ENCODE peak calls at places on chromosomes 6 and 20, in five cellular contexts. T is stimulated activated naive CD8-positive, alpha-beta T cell treated with anti-CD3 and anti-CD28 coated beads, Interleukin-15, Interleukin-2, amounts not matched to agents 100 U/mL and 50 U/mL, for 24 hours; I is sciatic nerve; A is activated naive CD4-positive, alpha-beta T cell treated with anti-CD3 and anti-CD28 coated beads, Interleukin-2, amount 50 U/mL, for 72 hours; F is T-cell. R is an unnamed sample.

GRCh38 chr20:63752411-63753101 is 13.0 kb downstream of the SLC2A4RG start:
- ATAC-seq in T (no peak), I (no peak), A (no peak), F (no peak), R (peak)

GRCh38 chr6:42572523-42572922 is 8.7 kb downstream of the UBR2 start:
- ATAC-seq in T (no peak), I (no peak), A (no peak), F (peak), R (peak)

GRCh38 chr20:60403105-60403741 is 445.0 kb downstream of the CDH26 start:
- ATAC-seq in T (no peak), I (no peak), A (no peak), F (no peak), R (no peak)

GRCh38 chr6:144898052-144898689 is 613.0 kb downstream of the UTRN start:
- ATAC-seq in T (peak), I (no peak), A (peak), F (no peak), R (no peak)

GRCh38 chr6:155791186-155791585 is 335.5 kb upstream of the NOX3 start:
- ATAC-seq in T (no peak), I (no peak), A (no peak), F (no peak), R (no peak)

GRCh38 chr6:4153514-4153985 is 18.2 kb upstream of the ECI2 start:
- ATAC-seq in T (no peak), I (no peak), A (peak), F (no peak), R (no peak)

GRCh38 chr20:2402271-2402980 is 21.7 kb downstream of the TGM6 start:
- ATAC-seq in T (no peak), I (no peak), A (no peak), F (no peak), R (no peak)

GRCh38 chr6:22126910-22127309 is 169.9 kb downstream of the PRL start:
- ATAC-seq in T (no peak), I (no peak), A (no peak), F (no peak), R (no peak)

GRCh38 chr20:44997668-44998067 is 31.4 kb downstream of the STK4 start:
- ATAC-seq in T (peak), I (no peak), A (peak), F (no peak), R (peak)